ENCODE peak calls at places on chromosomes 4 and X, in six cellular contexts. G is BE2C, U is choroid plexus epithelial cell, Z is gastrocnemius medialis, C is fibroblast of mammary gland, J is prostate gland. I is an unnamed sample.

GRCh38 chr4:151644625-151645024 is 116.2 kb downstream of the GATB start:
- DNase-seq in Z (no peak), J (no peak), U (no peak), C (no peak), G (peak), I (no peak)

GRCh38 chrX:68710870-68711576 is 63.6 kb downstream of the STARD8 start:
- DNase-seq in J (peak), C (peak), U (peak), Z (peak), G (peak), I (no peak)

GRCh38 chrX:15515931-15516330 is 15.3 kb downstream of the BMX start:
- DNase-seq in Z (no peak), C (no peak), J (no peak), G (peak), U (no peak), I (no peak)

GRCh38 chr4:139934336-139934735 is 219.6 kb downstream of the MAML3 start:
- DNase-seq in J (no peak), Z (no peak), C (peak), U (peak), G (peak), I (no peak)

GRCh38 chr4:78578674-78579430 is 27.3 kb downstream of the ANXA3 start:
- DNase-seq in G (no peak), J (no peak), C (no peak), U (no peak), Z (no peak), I (no peak)

GRCh38 chr4:156783963-156784362 is 187.6 kb downstream of the PDGFC start:
- DNase-seq in U (no peak), C (no peak), G (no peak), J (no peak), Z (no peak), I (no peak)

GRCh38 chr4:102642571-102643298 is 118.0 kb downstream of the MANBA start:
- DNase-seq in C (peak), U (peak), J (no peak), G (no peak), Z (no peak), I (no peak)

GRCh38 chr4:140186651-140187315 is 32.8 kb upstream of the MAML3 start:
- DNase-seq in Z (no peak), C (peak), J (peak), U (peak), G (no peak), I (peak)

GRCh38 chr4:3480528-3481112 is 17.5 kb downstream of the DOK7 start:
- DNase-seq in Z (peak), C (peak), J (peak), U (peak), G (peak), I (no peak)

GRCh38 chr4:42339935-42340406 is 57.3 kb upstream of the SHISA3 start:
- DNase-seq in J (no peak), Z (no peak), C (peak), U (peak), G (no peak), I (no peak)

GRCh38 chr4:22515145-22515887 is 550 bp downstream of the ADGRA3 start:
- DNase-seq in U (peak), C (peak), G (peak), J (peak), Z (peak), I (no peak)

GRCh38 chrX:10929747-10930146 is 181.4 kb upstream of the HCCS start:
- DNase-seq in Z (no peak), G (no peak), U (no peak), C (no peak), J (no peak), I (no peak)

GRCh38 chrX:74248889-74249288 is 55.1 kb upstream of the ZCCHC13 start:
- DNase-seq in C (peak), G (no peak), U (peak), J (no peak), Z (no peak), I (no peak)

GRCh38 chr4:26161030-26161824 is 159.6 kb upstream of the RBPJ start:
- DNase-seq in J (no peak), C (no peak), U (no peak), Z (no peak), G (no peak), I (no peak)

GRCh38 chr4:139596680-139597279 is 40.8 kb upstream of the SETD7 start:
- DNase-seq in J (no peak), G (no peak), C (no peak), Z (no peak), U (no peak), I (no peak)

GRCh38 chr4:69831646-69832325 is 28.2 kb downstream of the SULT1E1 start:
- DNase-seq in G (no peak), U (no peak), J (no peak), C (no peak), Z (peak), I (no peak)

GRCh38 chrX:46376246-46376885 is 168.9 kb downstream of the ZNF674 start:
- DNase-seq in C (peak), Z (no peak), G (no peak), J (peak), U (peak), I (peak)

GRCh38 chr4:123649644-123650356 is 253.2 kb downstream of the SPRY1 start:
- DNase-seq in G (no peak), C (peak), U (peak), Z (peak), J (peak), I (peak)

GRCh38 chr4:13054410-13054970 is 429.6 kb downstream of the RAB28 start:
- DNase-seq in G (no peak), J (no peak), C (peak), U (no peak), Z (no peak), I (no peak)

GRCh38 chr4:148674891-148675290 is 232.7 kb upstream of the NR3C2 start:
- DNase-seq in U (no peak), C (no peak), J (no peak), Z (no peak), G (no peak), I (no peak)
- TF ChIP-seq CTCF in U (no peak), C (no peak), J (no peak), Z (no peak), G (no peak), I (no peak)

DNA sequence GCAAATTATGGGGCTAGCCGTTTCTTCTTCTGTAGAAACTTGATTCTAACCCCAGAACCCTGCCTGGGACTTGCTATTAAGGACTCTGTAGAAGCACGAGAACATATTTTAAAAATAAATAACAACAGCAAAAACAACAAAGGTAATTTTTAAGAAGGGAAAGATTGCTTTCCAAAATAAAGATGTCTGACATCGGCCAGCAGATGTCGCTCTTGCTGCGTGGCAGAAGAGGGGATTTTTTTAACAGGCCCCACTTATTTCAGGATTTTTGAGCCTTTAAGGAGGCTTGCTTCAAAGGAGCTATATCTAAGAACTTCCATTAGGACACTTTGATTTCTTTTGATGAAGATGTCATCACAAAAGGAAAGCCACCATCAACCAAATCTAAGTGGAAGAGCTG is 62.8 kb upstream of the EGFL6 start:
- DNase-seq in J (no peak), G (peak), Z (no peak), U (peak), C (peak), I (no peak)
- TF ChIP-seq CTCF in J (peak), G (peak), Z (peak), U (peak), C (peak), I (peak)

DNA sequence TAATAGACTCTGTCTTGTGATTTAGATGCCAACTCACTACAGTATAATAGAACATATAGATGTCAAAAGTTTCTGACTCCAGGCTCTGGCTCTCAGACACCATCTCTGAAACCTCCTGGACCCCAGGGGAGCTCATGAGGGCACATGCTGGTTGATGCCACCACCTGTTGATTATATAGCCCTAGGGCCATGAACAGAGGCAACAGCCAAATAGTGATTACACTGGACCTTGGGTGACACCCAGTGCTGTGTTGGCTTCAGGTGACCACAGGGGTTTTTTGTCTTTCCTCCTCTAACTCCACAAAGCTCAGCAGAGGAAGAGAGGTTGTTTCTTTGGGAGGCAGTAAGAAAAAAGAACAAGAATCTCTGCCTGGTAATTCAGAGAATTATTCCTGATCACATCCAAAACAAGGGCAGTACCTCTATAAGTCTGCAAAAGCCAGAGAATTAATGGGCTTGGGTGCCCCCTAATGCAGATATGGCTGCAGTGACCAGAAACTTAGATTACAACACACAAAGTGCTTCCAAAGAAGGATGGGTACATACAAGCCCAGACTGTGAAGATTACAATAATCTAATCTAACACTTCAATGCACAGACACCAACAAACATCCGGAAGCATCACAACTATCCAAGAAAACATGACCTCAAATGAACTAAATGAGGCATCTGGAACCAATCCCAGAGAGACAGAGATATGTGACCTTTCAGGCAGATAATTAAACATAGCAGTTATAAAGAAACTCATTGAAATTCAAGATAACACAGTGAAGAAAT is 1920.6 kb downstream of the ARAP2 start:
- DNase-seq in G (peak), Z (no peak), U (peak), J (no peak), C (peak), I (no peak)
- TF ChIP-seq CTCF in G (peak), Z (no peak), U (peak), J (no peak), C (peak), I (peak)

DNA sequence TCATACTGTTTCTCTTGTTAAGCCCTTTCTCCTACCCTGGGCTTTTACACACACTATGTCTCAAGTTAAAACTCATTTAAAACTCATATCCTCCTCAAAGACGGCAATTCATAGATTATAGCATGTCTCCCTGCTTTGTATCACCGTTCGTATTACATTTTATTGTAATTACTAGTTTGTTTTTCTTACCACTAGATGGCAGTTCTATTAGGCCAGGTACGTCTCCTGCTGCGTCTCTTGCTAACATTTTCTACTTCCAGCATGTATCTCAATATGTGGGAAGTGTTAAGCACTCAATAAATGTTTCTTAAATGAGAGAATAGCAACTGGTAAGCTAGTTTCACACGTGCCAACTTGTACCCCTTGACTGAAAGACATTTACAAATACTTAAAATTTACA is 450.3 kb upstream of the PCDH7 start:
- DNase-seq in J (no peak), C (no peak), Z (no peak), G (no peak), U (peak), I (no peak)
- TF ChIP-seq CTCF in J (no peak), C (no peak), Z (no peak), G (peak), U (peak), I (peak)

GRCh38 chrX:31209005-31209612 is 137.3 kb upstream of the FTHL17 start:
- DNase-seq in Z (no peak), U (no peak), G (no peak), J (no peak), C (no peak), I (no peak)

GRCh38 chrX:31215277-31215815 is 143.5 kb upstream of the FTHL17 start:
- DNase-seq in G (no peak), Z (no peak), C (no peak), U (no peak), J (no peak), I (no peak)

GRCh38 chrX:31212856-31213748 is 141.3 kb upstream of the FTHL17 start:
- DNase-seq in Z (no peak), J (no peak), G (no peak), U (no peak), C (no peak), I (no peak)

GRCh38 chrX:31217111-31217510 is 145.3 kb upstream of the FTHL17 start:
- DNase-seq in U (no peak), Z (no peak), C (no peak), J (no peak), G (no peak), I (no peak)

DNA sequence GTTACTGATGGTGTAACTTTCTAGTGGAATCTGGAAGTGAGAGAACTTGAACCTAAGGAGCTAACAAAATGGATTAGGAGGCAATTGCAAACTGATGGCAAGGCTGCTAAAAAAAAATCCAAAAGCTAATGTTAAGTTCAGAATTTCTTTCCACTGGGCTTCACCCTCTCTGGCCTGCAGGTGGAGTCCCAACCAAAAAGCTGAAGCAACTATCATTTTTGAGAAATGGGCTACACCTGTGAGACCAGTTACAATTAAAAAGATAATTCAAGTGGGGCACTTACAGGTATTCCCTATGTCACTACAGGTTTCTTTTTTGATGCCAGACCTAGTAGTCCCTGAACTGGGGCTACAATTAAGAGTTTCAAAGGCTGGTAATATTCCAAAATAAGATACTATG is 142.1 kb upstream of the FTHL17 start:
- DNase-seq in J (no peak), G (peak), U (peak), C (peak), Z (no peak), I (no peak)
- TF ChIP-seq CTCF in J (no peak), G (peak), U (peak), C (peak), Z (peak), I (peak)

DNA sequence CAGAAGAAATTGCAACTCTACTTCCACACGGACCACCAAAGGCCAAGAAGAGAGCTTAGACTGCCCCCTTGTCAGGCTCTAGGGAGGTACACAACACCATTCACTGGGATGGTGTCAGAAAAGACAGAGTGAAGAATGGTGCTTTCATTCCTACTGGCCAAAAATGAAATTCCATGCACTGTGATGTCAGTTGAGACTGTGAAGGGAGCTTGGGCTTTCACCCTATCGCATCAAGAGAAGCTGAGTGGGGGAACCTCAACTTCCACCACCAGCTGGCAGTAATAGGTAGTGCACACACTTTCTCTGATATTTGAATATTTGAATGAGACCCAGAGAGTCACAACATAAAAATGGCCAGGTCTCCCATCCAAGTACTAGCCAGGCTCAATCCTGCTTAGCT is 65.9 kb downstream of the ZNF711 start:
- DNase-seq in J (no peak), Z (no peak), U (no peak), C (no peak), G (peak), I (no peak)
- TF ChIP-seq CTCF in J (no peak), Z (no peak), U (peak), C (no peak), G (peak), I (peak)

I was measured in epithelial cell of proximal tubule.